ENCODE peak calls at places on chromosome 16, in seven cellular contexts. One of them, this sample, is unnamed.

GRCh38 chr16:64292953-64293352 is 828.9 kb downstream of the CDH11 start:
- DNase-seq in NCI-H146: no peak
- DNase-seq in stimulated activated CD4-positive, alpha-beta T cell treated with anti-CD3 and anti-CD28 coated beads, Interleukin-12 subunit alpha, Interleukin-12 subunit beta, amount 100 ng/mL, for 24 hours: no peak
- DNase-seq in AG10803: peak
- DNase-seq in CD4-positive, alpha-beta T cell: no peak
- DNase-seq in activated naive CD4-positive, alpha-beta T cell: no peak
- DNase-seq in EL: no peak
- DNase-seq in this sample: no peak

GRCh38 chr16:58511933-58512815 is 3.1 kb upstream of the SETD6 start:
- DNase-seq in NCI-H146: peak
- DNase-seq in stimulated activated CD4-positive, alpha-beta T cell treated with anti-CD3 and anti-CD28 coated beads, Interleukin-12 subunit alpha, Interleukin-12 subunit beta, amount 100 ng/mL, for 24 hours: peak
- DNase-seq in AG10803: peak
- DNase-seq in CD4-positive, alpha-beta T cell: peak
- DNase-seq in activated naive CD4-positive, alpha-beta T cell: peak
- DNase-seq in EL: peak
- DNase-seq in this sample: peak

GRCh38 chr16:31484491-31485171 is 1.7 kb downstream of the SLC5A2 start:
- DNase-seq in NCI-H146: no peak
- DNase-seq in stimulated activated CD4-positive, alpha-beta T cell treated with anti-CD3 and anti-CD28 coated beads, Interleukin-12 subunit alpha, Interleukin-12 subunit beta, amount 100 ng/mL, for 24 hours: no peak
- DNase-seq in AG10803: no peak
- DNase-seq in CD4-positive, alpha-beta T cell: no peak
- DNase-seq in activated naive CD4-positive, alpha-beta T cell: no peak
- DNase-seq in EL: no peak
- DNase-seq in this sample: peak

GRCh38 chr16:10741844-10742243 is 1.8 kb upstream of the NUBP1 start:
- DNase-seq in NCI-H146: no peak
- DNase-seq in stimulated activated CD4-positive, alpha-beta T cell treated with anti-CD3 and anti-CD28 coated beads, Interleukin-12 subunit alpha, Interleukin-12 subunit beta, amount 100 ng/mL, for 24 hours: no peak
- DNase-seq in AG10803: peak
- DNase-seq in CD4-positive, alpha-beta T cell: no peak
- DNase-seq in activated naive CD4-positive, alpha-beta T cell: no peak
- DNase-seq in EL: peak
- DNase-seq in this sample: no peak

GRCh38 chr16:19356024-19356952 is 61.4 kb upstream of the TMC5 start:
- DNase-seq in NCI-H146: no peak
- DNase-seq in stimulated activated CD4-positive, alpha-beta T cell treated with anti-CD3 and anti-CD28 coated beads, Interleukin-12 subunit alpha, Interleukin-12 subunit beta, amount 100 ng/mL, for 24 hours: no peak
- DNase-seq in AG10803: no peak
- DNase-seq in CD4-positive, alpha-beta T cell: no peak
- DNase-seq in activated naive CD4-positive, alpha-beta T cell: no peak
- DNase-seq in EL: no peak
- DNase-seq in this sample: no peak

GRCh38 chr16:15993128-15993527 is 43.7 kb downstream of the ABCC1 start:
- DNase-seq in NCI-H146: no peak
- DNase-seq in stimulated activated CD4-positive, alpha-beta T cell treated with anti-CD3 and anti-CD28 coated beads, Interleukin-12 subunit alpha, Interleukin-12 subunit beta, amount 100 ng/mL, for 24 hours: no peak
- DNase-seq in AG10803: no peak
- DNase-seq in CD4-positive, alpha-beta T cell: no peak
- DNase-seq in activated naive CD4-positive, alpha-beta T cell: no peak
- DNase-seq in EL: no peak
- DNase-seq in this sample: no peak

GRCh38 chr16:86541560-86541959 is 13.5 kb downstream of the MTHFSD start:
- DNase-seq in NCI-H146: no peak
- DNase-seq in stimulated activated CD4-positive, alpha-beta T cell treated with anti-CD3 and anti-CD28 coated beads, Interleukin-12 subunit alpha, Interleukin-12 subunit beta, amount 100 ng/mL, for 24 hours: no peak
- DNase-seq in AG10803: no peak
- DNase-seq in CD4-positive, alpha-beta T cell: no peak
- DNase-seq in activated naive CD4-positive, alpha-beta T cell: no peak
- DNase-seq in EL: no peak
- DNase-seq in this sample: no peak

GRCh38 chr16:89256651-89257254 is 39.2 kb downstream of the ZNF778 start:
- DNase-seq in NCI-H146: peak
- DNase-seq in stimulated activated CD4-positive, alpha-beta T cell treated with anti-CD3 and anti-CD28 coated beads, Interleukin-12 subunit alpha, Interleukin-12 subunit beta, amount 100 ng/mL, for 24 hours: peak
- DNase-seq in AG10803: peak
- DNase-seq in CD4-positive, alpha-beta T cell: peak
- DNase-seq in activated naive CD4-positive, alpha-beta T cell: peak
- DNase-seq in EL: peak
- DNase-seq in this sample: peak

GRCh38 chr16:16093625-16094332 is 129.5 kb downstream of the ABCC6 start:
- DNase-seq in NCI-H146: no peak
- DNase-seq in stimulated activated CD4-positive, alpha-beta T cell treated with anti-CD3 and anti-CD28 coated beads, Interleukin-12 subunit alpha, Interleukin-12 subunit beta, amount 100 ng/mL, for 24 hours: no peak
- DNase-seq in AG10803: no peak
- DNase-seq in CD4-positive, alpha-beta T cell: no peak
- DNase-seq in activated naive CD4-positive, alpha-beta T cell: no peak
- DNase-seq in EL: no peak
- DNase-seq in this sample: peak

GRCh38 chr16:4656221-4656620 is 31.6 kb downstream of the MGRN1 start:
- DNase-seq in NCI-H146: no peak
- DNase-seq in stimulated activated CD4-positive, alpha-beta T cell treated with anti-CD3 and anti-CD28 coated beads, Interleukin-12 subunit alpha, Interleukin-12 subunit beta, amount 100 ng/mL, for 24 hours: no peak
- DNase-seq in AG10803: no peak
- DNase-seq in CD4-positive, alpha-beta T cell: no peak
- DNase-seq in activated naive CD4-positive, alpha-beta T cell: no peak
- DNase-seq in EL: no peak
- DNase-seq in this sample: no peak

GRCh38 chr16:50696575-50697420 is 3.4 kb downstream of the NOD2 start:
- DNase-seq in NCI-H146: no peak
- DNase-seq in stimulated activated CD4-positive, alpha-beta T cell treated with anti-CD3 and anti-CD28 coated beads, Interleukin-12 subunit alpha, Interleukin-12 subunit beta, amount 100 ng/mL, for 24 hours: no peak
- DNase-seq in AG10803: peak
- DNase-seq in CD4-positive, alpha-beta T cell: peak
- DNase-seq in activated naive CD4-positive, alpha-beta T cell: no peak
- DNase-seq in EL: peak
- DNase-seq in this sample: no peak

GRCh38 chr16:83887088-83887487 is 11.8 kb upstream of the MLYCD start:
- DNase-seq in NCI-H146: peak
- DNase-seq in stimulated activated CD4-positive, alpha-beta T cell treated with anti-CD3 and anti-CD28 coated beads, Interleukin-12 subunit alpha, Interleukin-12 subunit beta, amount 100 ng/mL, for 24 hours: no peak
- DNase-seq in AG10803: peak
- DNase-seq in CD4-positive, alpha-beta T cell: no peak
- DNase-seq in activated naive CD4-positive, alpha-beta T cell: no peak
- DNase-seq in EL: peak
- DNase-seq in this sample: no peak

GRCh38 chr16:68490829-68491575 is 42.7 kb upstream of the SMPD3 start:
- DNase-seq in NCI-H146: peak
- DNase-seq in stimulated activated CD4-positive, alpha-beta T cell treated with anti-CD3 and anti-CD28 coated beads, Interleukin-12 subunit alpha, Interleukin-12 subunit beta, amount 100 ng/mL, for 24 hours: no peak
- DNase-seq in AG10803: peak
- DNase-seq in CD4-positive, alpha-beta T cell: no peak
- DNase-seq in activated naive CD4-positive, alpha-beta T cell: no peak
- DNase-seq in EL: peak
- DNase-seq in this sample: peak

GRCh38 chr16:46854846-46855245 is 23.9 kb upstream of the C16orf87 start:
- DNase-seq in NCI-H146: no peak
- DNase-seq in stimulated activated CD4-positive, alpha-beta T cell treated with anti-CD3 and anti-CD28 coated beads, Interleukin-12 subunit alpha, Interleukin-12 subunit beta, amount 100 ng/mL, for 24 hours: no peak
- DNase-seq in AG10803: no peak
- DNase-seq in CD4-positive, alpha-beta T cell: no peak
- DNase-seq in activated naive CD4-positive, alpha-beta T cell: no peak
- DNase-seq in EL: no peak
- DNase-seq in this sample: no peak

GRCh38 chr16:87592018-87592712 is 10.1 kb upstream of the JPH3 start:
- DNase-seq in NCI-H146: no peak
- DNase-seq in stimulated activated CD4-positive, alpha-beta T cell treated with anti-CD3 and anti-CD28 coated beads, Interleukin-12 subunit alpha, Interleukin-12 subunit beta, amount 100 ng/mL, for 24 hours: no peak
- DNase-seq in AG10803: no peak
- DNase-seq in CD4-positive, alpha-beta T cell: no peak
- DNase-seq in activated naive CD4-positive, alpha-beta T cell: no peak
- DNase-seq in EL: no peak
- DNase-seq in this sample: no peak

GRCh38 chr16:31868701-31869167 is 4.9 kb upstream of the ZNF267 start:
- DNase-seq in NCI-H146: peak
- DNase-seq in stimulated activated CD4-positive, alpha-beta T cell treated with anti-CD3 and anti-CD28 coated beads, Interleukin-12 subunit alpha, Interleukin-12 subunit beta, amount 100 ng/mL, for 24 hours: peak
- DNase-seq in AG10803: peak
- DNase-seq in CD4-positive, alpha-beta T cell: peak
- DNase-seq in activated naive CD4-positive, alpha-beta T cell: peak
- DNase-seq in EL: peak
- DNase-seq in this sample: peak

GRCh38 chr16:27238016-27238587 is 30.5 kb downstream of the NSMCE1 start:
- DNase-seq in NCI-H146: no peak
- DNase-seq in stimulated activated CD4-positive, alpha-beta T cell treated with anti-CD3 and anti-CD28 coated beads, Interleukin-12 subunit alpha, Interleukin-12 subunit beta, amount 100 ng/mL, for 24 hours: no peak
- DNase-seq in AG10803: no peak
- DNase-seq in CD4-positive, alpha-beta T cell: peak
- DNase-seq in activated naive CD4-positive, alpha-beta T cell: no peak
- DNase-seq in EL: no peak
- DNase-seq in this sample: no peak

GRCh38 chr16:86578056-86578455 is 293 bp upstream of the FOXL1 start:
- DNase-seq in NCI-H146: no peak
- DNase-seq in stimulated activated CD4-positive, alpha-beta T cell treated with anti-CD3 and anti-CD28 coated beads, Interleukin-12 subunit alpha, Interleukin-12 subunit beta, amount 100 ng/mL, for 24 hours: no peak
- DNase-seq in AG10803: no peak
- DNase-seq in CD4-positive, alpha-beta T cell: no peak
- DNase-seq in activated naive CD4-positive, alpha-beta T cell: no peak
- DNase-seq in EL: peak
- DNase-seq in this sample: no peak

GRCh38 chr16:23836404-23837291 is 865 bp downstream of the PRKCB start:
- DNase-seq in NCI-H146: no peak
- DNase-seq in stimulated activated CD4-positive, alpha-beta T cell treated with anti-CD3 and anti-CD28 coated beads, Interleukin-12 subunit alpha, Interleukin-12 subunit beta, amount 100 ng/mL, for 24 hours: no peak
- DNase-seq in AG10803: no peak
- DNase-seq in CD4-positive, alpha-beta T cell: peak
- DNase-seq in activated naive CD4-positive, alpha-beta T cell: peak
- DNase-seq in EL: no peak
- DNase-seq in this sample: peak

GRCh38 chr16:66473654-66474519 is 46.8 kb downstream of the BEAN1 start:
- DNase-seq in NCI-H146: peak
- DNase-seq in stimulated activated CD4-positive, alpha-beta T cell treated with anti-CD3 and anti-CD28 coated beads, Interleukin-12 subunit alpha, Interleukin-12 subunit beta, amount 100 ng/mL, for 24 hours: no peak
- DNase-seq in AG10803: no peak
- DNase-seq in CD4-positive, alpha-beta T cell: no peak
- DNase-seq in activated naive CD4-positive, alpha-beta T cell: no peak
- DNase-seq in EL: peak
- DNase-seq in this sample: no peak

GRCh38 chr16:2954228-2954627 is 9.8 kb upstream of the KREMEN2 start:
- DNase-seq in NCI-H146: peak
- DNase-seq in stimulated activated CD4-positive, alpha-beta T cell treated with anti-CD3 and anti-CD28 coated beads, Interleukin-12 subunit alpha, Interleukin-12 subunit beta, amount 100 ng/mL, for 24 hours: no peak
- DNase-seq in AG10803: no peak
- DNase-seq in CD4-positive, alpha-beta T cell: no peak
- DNase-seq in activated naive CD4-positive, alpha-beta T cell: no peak
- DNase-seq in EL: no peak
- DNase-seq in this sample: no peak

GRCh38 chr16:85832578-85833539 is 33.4 kb downstream of the COX4I1 start:
- DNase-seq in NCI-H146: no peak
- DNase-seq in stimulated activated CD4-positive, alpha-beta T cell treated with anti-CD3 and anti-CD28 coated beads, Interleukin-12 subunit alpha, Interleukin-12 subunit beta, amount 100 ng/mL, for 24 hours: no peak
- DNase-seq in AG10803: no peak
- DNase-seq in CD4-positive, alpha-beta T cell: no peak
- DNase-seq in activated naive CD4-positive, alpha-beta T cell: no peak
- DNase-seq in EL: no peak
- DNase-seq in this sample: no peak

GRCh38 chr16:48113471-48113870 is 42.3 kb downstream of the ABCC12 start:
- DNase-seq in NCI-H146: no peak
- DNase-seq in stimulated activated CD4-positive, alpha-beta T cell treated with anti-CD3 and anti-CD28 coated beads, Interleukin-12 subunit alpha, Interleukin-12 subunit beta, amount 100 ng/mL, for 24 hours: no peak
- DNase-seq in AG10803: no peak
- DNase-seq in CD4-positive, alpha-beta T cell: no peak
- DNase-seq in activated naive CD4-positive, alpha-beta T cell: no peak
- DNase-seq in EL: no peak
- DNase-seq in this sample: peak

GRCh38 chr16:48813485-48813884 is 203.5 kb upstream of the N4BP1 start:
- DNase-seq in NCI-H146: no peak
- DNase-seq in stimulated activated CD4-positive, alpha-beta T cell treated with anti-CD3 and anti-CD28 coated beads, Interleukin-12 subunit alpha, Interleukin-12 subunit beta, amount 100 ng/mL, for 24 hours: no peak
- DNase-seq in AG10803: no peak
- DNase-seq in CD4-positive, alpha-beta T cell: no peak
- DNase-seq in activated naive CD4-positive, alpha-beta T cell: no peak
- DNase-seq in EL: no peak
- DNase-seq in this sample: no peak

GRCh38 chr16:31508706-31509523 is 724 bp upstream of the RUSF1 start:
- DNase-seq in NCI-H146: peak
- DNase-seq in stimulated activated CD4-positive, alpha-beta T cell treated with anti-CD3 and anti-CD28 coated beads, Interleukin-12 subunit alpha, Interleukin-12 subunit beta, amount 100 ng/mL, for 24 hours: no peak
- DNase-seq in AG10803: peak
- DNase-seq in CD4-positive, alpha-beta T cell: no peak
- DNase-seq in activated naive CD4-positive, alpha-beta T cell: no peak
- DNase-seq in EL: peak
- DNase-seq in this sample: no peak